ENCODE peak calls at places on chromosomes 13 and 19, in eight cellular contexts. One of them, this sample, is unnamed.

GRCh38 chr13:93797463-93797862 is 570.9 kb downstream of the GPC6 start:
- DNase-seq in amniotic stem cell: no peak
- DNase-seq in IMR-90: peak; percentile 21
- DNase-seq in activated naive CD8-positive, alpha-beta T cell treated with anti-CD3 and anti-CD28 coated beads, Interleukin-2, amount 50 U/mL, for 24 hours: no peak
- DNase-seq in activated effector memory CD4-positive, alpha-beta T cell treated with anti-CD3 and anti-CD28 coated beads, Interleukin-2, amount 50 U/mL, for 16 hours: no peak
- DNase-seq in activated naive CD4-positive, alpha-beta T cell treated with anti-CD3 and anti-CD28 coated beads for 36 hours: no peak
- DNase-seq in heart left ventricle: no peak
- DNase-seq in M059J: no peak
- DNase-seq in this sample: no peak

GRCh38 chr13:29046588-29046987 is 226.4 kb downstream of the MTUS2 start:
- DNase-seq in amniotic stem cell: no peak
- DNase-seq in IMR-90: no peak
- DNase-seq in activated naive CD8-positive, alpha-beta T cell treated with anti-CD3 and anti-CD28 coated beads, Interleukin-2, amount 50 U/mL, for 24 hours: no peak
- DNase-seq in activated effector memory CD4-positive, alpha-beta T cell treated with anti-CD3 and anti-CD28 coated beads, Interleukin-2, amount 50 U/mL, for 16 hours: no peak
- DNase-seq in activated naive CD4-positive, alpha-beta T cell treated with anti-CD3 and anti-CD28 coated beads for 36 hours: no peak
- DNase-seq in heart left ventricle: no peak
- DNase-seq in M059J: no peak
- DNase-seq in this sample: no peak

GRCh38 chr13:110593430-110594130 is 21.8 kb upstream of the NAXD start:
- DNase-seq in amniotic stem cell: no peak
- DNase-seq in IMR-90: peak; percentile 57
- DNase-seq in activated naive CD8-positive, alpha-beta T cell treated with anti-CD3 and anti-CD28 coated beads, Interleukin-2, amount 50 U/mL, for 24 hours: no peak
- DNase-seq in activated effector memory CD4-positive, alpha-beta T cell treated with anti-CD3 and anti-CD28 coated beads, Interleukin-2, amount 50 U/mL, for 16 hours: no peak
- DNase-seq in activated naive CD4-positive, alpha-beta T cell treated with anti-CD3 and anti-CD28 coated beads for 36 hours: peak; percentile 21
- DNase-seq in heart left ventricle: no peak
- DNase-seq in M059J: peak; percentile 62
- DNase-seq in this sample: peak; percentile 20

GRCh38 chr19:45469835-45470146 is 2.0 kb downstream of the FOSB start:
- DNase-seq in amniotic stem cell: no peak
- DNase-seq in IMR-90: no peak
- DNase-seq in activated naive CD8-positive, alpha-beta T cell treated with anti-CD3 and anti-CD28 coated beads, Interleukin-2, amount 50 U/mL, for 24 hours: no peak
- DNase-seq in activated effector memory CD4-positive, alpha-beta T cell treated with anti-CD3 and anti-CD28 coated beads, Interleukin-2, amount 50 U/mL, for 16 hours: no peak
- DNase-seq in activated naive CD4-positive, alpha-beta T cell treated with anti-CD3 and anti-CD28 coated beads for 36 hours: no peak
- DNase-seq in heart left ventricle: no peak
- DNase-seq in M059J: no peak
- DNase-seq in this sample: peak; percentile 78

GRCh38 chr13:28707629-28708427 is 10.9 kb downstream of the SLC46A3 start:
- DNase-seq in amniotic stem cell: peak; percentile 52
- DNase-seq in IMR-90: peak; percentile 92
- DNase-seq in activated naive CD8-positive, alpha-beta T cell treated with anti-CD3 and anti-CD28 coated beads, Interleukin-2, amount 50 U/mL, for 24 hours: no peak
- DNase-seq in activated effector memory CD4-positive, alpha-beta T cell treated with anti-CD3 and anti-CD28 coated beads, Interleukin-2, amount 50 U/mL, for 16 hours: no peak
- DNase-seq in activated naive CD4-positive, alpha-beta T cell treated with anti-CD3 and anti-CD28 coated beads for 36 hours: peak; percentile 9
- DNase-seq in heart left ventricle: no peak
- DNase-seq in M059J: peak; percentile 30
- DNase-seq in this sample: no peak

GRCh38 chr13:100129605-100130004 is 40.7 kb downstream of the PCCA start:
- DNase-seq in amniotic stem cell: no peak
- DNase-seq in IMR-90: no peak
- DNase-seq in activated naive CD8-positive, alpha-beta T cell treated with anti-CD3 and anti-CD28 coated beads, Interleukin-2, amount 50 U/mL, for 24 hours: no peak
- DNase-seq in activated effector memory CD4-positive, alpha-beta T cell treated with anti-CD3 and anti-CD28 coated beads, Interleukin-2, amount 50 U/mL, for 16 hours: no peak
- DNase-seq in activated naive CD4-positive, alpha-beta T cell treated with anti-CD3 and anti-CD28 coated beads for 36 hours: no peak
- DNase-seq in heart left ventricle: no peak
- DNase-seq in M059J: no peak
- DNase-seq in this sample: no peak

GRCh38 chr13:45257638-45258338 is 56.9 kb upstream of the KCTD4 start:
- DNase-seq in amniotic stem cell: no peak
- DNase-seq in IMR-90: peak; percentile 54
- DNase-seq in activated naive CD8-positive, alpha-beta T cell treated with anti-CD3 and anti-CD28 coated beads, Interleukin-2, amount 50 U/mL, for 24 hours: no peak
- DNase-seq in activated effector memory CD4-positive, alpha-beta T cell treated with anti-CD3 and anti-CD28 coated beads, Interleukin-2, amount 50 U/mL, for 16 hours: no peak
- DNase-seq in activated naive CD4-positive, alpha-beta T cell treated with anti-CD3 and anti-CD28 coated beads for 36 hours: no peak
- DNase-seq in heart left ventricle: no peak
- DNase-seq in M059J: peak; percentile 61
- DNase-seq in this sample: no peak

GRCh38 chr13:32881074-32881791 is 135.0 kb upstream of the KL start:
- DNase-seq in amniotic stem cell: no peak
- DNase-seq in IMR-90: peak; percentile 82
- DNase-seq in activated naive CD8-positive, alpha-beta T cell treated with anti-CD3 and anti-CD28 coated beads, Interleukin-2, amount 50 U/mL, for 24 hours: no peak
- DNase-seq in activated effector memory CD4-positive, alpha-beta T cell treated with anti-CD3 and anti-CD28 coated beads, Interleukin-2, amount 50 U/mL, for 16 hours: no peak
- DNase-seq in activated naive CD4-positive, alpha-beta T cell treated with anti-CD3 and anti-CD28 coated beads for 36 hours: no peak
- DNase-seq in heart left ventricle: no peak
- DNase-seq in M059J: peak; percentile 78
- DNase-seq in this sample: no peak

GRCh38 chr19:38362076-38362945 is 12.1 kb upstream of the PSMD8 start:
- DNase-seq in amniotic stem cell: no peak
- DNase-seq in IMR-90: peak; percentile 49
- DNase-seq in activated naive CD8-positive, alpha-beta T cell treated with anti-CD3 and anti-CD28 coated beads, Interleukin-2, amount 50 U/mL, for 24 hours: peak; percentile 83
- DNase-seq in activated effector memory CD4-positive, alpha-beta T cell treated with anti-CD3 and anti-CD28 coated beads, Interleukin-2, amount 50 U/mL, for 16 hours: peak; percentile 90
- DNase-seq in activated naive CD4-positive, alpha-beta T cell treated with anti-CD3 and anti-CD28 coated beads for 36 hours: peak; percentile 82
- DNase-seq in heart left ventricle: peak; percentile 88
- DNase-seq in M059J: peak; percentile 70
- DNase-seq in this sample: no peak

GRCh38 chr13:27296496-27296895 is 25.9 kb downstream of the RASL11A start:
- DNase-seq in amniotic stem cell: no peak
- DNase-seq in IMR-90: no peak
- DNase-seq in activated naive CD8-positive, alpha-beta T cell treated with anti-CD3 and anti-CD28 coated beads, Interleukin-2, amount 50 U/mL, for 24 hours: no peak
- DNase-seq in activated effector memory CD4-positive, alpha-beta T cell treated with anti-CD3 and anti-CD28 coated beads, Interleukin-2, amount 50 U/mL, for 16 hours: no peak
- DNase-seq in activated naive CD4-positive, alpha-beta T cell treated with anti-CD3 and anti-CD28 coated beads for 36 hours: no peak
- DNase-seq in heart left ventricle: no peak
- DNase-seq in M059J: no peak
- DNase-seq in this sample: no peak

GRCh38 chr13:113089693-113090414 is 15.7 kb upstream of the F7 start:
- DNase-seq in amniotic stem cell: no peak
- DNase-seq in IMR-90: no peak
- DNase-seq in activated naive CD8-positive, alpha-beta T cell treated with anti-CD3 and anti-CD28 coated beads, Interleukin-2, amount 50 U/mL, for 24 hours: no peak
- DNase-seq in activated effector memory CD4-positive, alpha-beta T cell treated with anti-CD3 and anti-CD28 coated beads, Interleukin-2, amount 50 U/mL, for 16 hours: no peak
- DNase-seq in activated naive CD4-positive, alpha-beta T cell treated with anti-CD3 and anti-CD28 coated beads for 36 hours: no peak
- DNase-seq in heart left ventricle: peak; percentile 22
- DNase-seq in M059J: no peak
- DNase-seq in this sample: no peak

GRCh38 chr19:5369962-5370367 is 29.4 kb upstream of the PTPRS start:
- DNase-seq in amniotic stem cell: no peak
- DNase-seq in IMR-90: no peak
- DNase-seq in activated naive CD8-positive, alpha-beta T cell treated with anti-CD3 and anti-CD28 coated beads, Interleukin-2, amount 50 U/mL, for 24 hours: peak; percentile 73
- DNase-seq in activated effector memory CD4-positive, alpha-beta T cell treated with anti-CD3 and anti-CD28 coated beads, Interleukin-2, amount 50 U/mL, for 16 hours: peak; percentile 78
- DNase-seq in activated naive CD4-positive, alpha-beta T cell treated with anti-CD3 and anti-CD28 coated beads for 36 hours: peak; percentile 78
- DNase-seq in heart left ventricle: no peak
- DNase-seq in M059J: peak; percentile 33
- DNase-seq in this sample: peak; percentile 60

GRCh38 chr19:41861098-41861768 is 1.2 kb downstream of the RPS19 start:
- DNase-seq in amniotic stem cell: no peak
- DNase-seq in IMR-90: no peak
- DNase-seq in activated naive CD8-positive, alpha-beta T cell treated with anti-CD3 and anti-CD28 coated beads, Interleukin-2, amount 50 U/mL, for 24 hours: no peak
- DNase-seq in activated effector memory CD4-positive, alpha-beta T cell treated with anti-CD3 and anti-CD28 coated beads, Interleukin-2, amount 50 U/mL, for 16 hours: no peak
- DNase-seq in activated naive CD4-positive, alpha-beta T cell treated with anti-CD3 and anti-CD28 coated beads for 36 hours: no peak
- DNase-seq in heart left ventricle: no peak
- DNase-seq in M059J: no peak
- DNase-seq in this sample: no peak

GRCh38 chr19:45954132-45954531 is 19.5 kb downstream of the NOVA2 start:
- DNase-seq in amniotic stem cell: no peak
- DNase-seq in IMR-90: no peak
- DNase-seq in activated naive CD8-positive, alpha-beta T cell treated with anti-CD3 and anti-CD28 coated beads, Interleukin-2, amount 50 U/mL, for 24 hours: no peak
- DNase-seq in activated effector memory CD4-positive, alpha-beta T cell treated with anti-CD3 and anti-CD28 coated beads, Interleukin-2, amount 50 U/mL, for 16 hours: no peak
- DNase-seq in activated naive CD4-positive, alpha-beta T cell treated with anti-CD3 and anti-CD28 coated beads for 36 hours: no peak
- DNase-seq in heart left ventricle: no peak
- DNase-seq in M059J: peak; percentile 27
- DNase-seq in this sample: no peak

GRCh38 chr13:25085125-25085742 is 10.7 kb upstream of the PABPC3 start:
- DNase-seq in amniotic stem cell: peak; percentile 46
- DNase-seq in IMR-90: peak; percentile 26
- DNase-seq in activated naive CD8-positive, alpha-beta T cell treated with anti-CD3 and anti-CD28 coated beads, Interleukin-2, amount 50 U/mL, for 24 hours: peak; percentile 5
- DNase-seq in activated effector memory CD4-positive, alpha-beta T cell treated with anti-CD3 and anti-CD28 coated beads, Interleukin-2, amount 50 U/mL, for 16 hours: no peak
- DNase-seq in activated naive CD4-positive, alpha-beta T cell treated with anti-CD3 and anti-CD28 coated beads for 36 hours: peak; percentile 45
- DNase-seq in heart left ventricle: no peak
- DNase-seq in M059J: peak; percentile 30
- DNase-seq in this sample: peak; percentile 8

GRCh38 chr13:36453518-36453917 is 21.2 kb downstream of the CCNA1 start:
- DNase-seq in amniotic stem cell: no peak
- DNase-seq in IMR-90: peak; percentile 2
- DNase-seq in activated naive CD8-positive, alpha-beta T cell treated with anti-CD3 and anti-CD28 coated beads, Interleukin-2, amount 50 U/mL, for 24 hours: no peak
- DNase-seq in activated effector memory CD4-positive, alpha-beta T cell treated with anti-CD3 and anti-CD28 coated beads, Interleukin-2, amount 50 U/mL, for 16 hours: no peak
- DNase-seq in activated naive CD4-positive, alpha-beta T cell treated with anti-CD3 and anti-CD28 coated beads for 36 hours: no peak
- DNase-seq in heart left ventricle: no peak
- DNase-seq in M059J: peak; percentile 11
- DNase-seq in this sample: no peak

GRCh38 chr19:7795555-7796161 is 32.6 kb downstream of the CLEC4M start:
- DNase-seq in amniotic stem cell: no peak
- DNase-seq in IMR-90: peak; percentile 78
- DNase-seq in activated naive CD8-positive, alpha-beta T cell treated with anti-CD3 and anti-CD28 coated beads, Interleukin-2, amount 50 U/mL, for 24 hours: no peak
- DNase-seq in activated effector memory CD4-positive, alpha-beta T cell treated with anti-CD3 and anti-CD28 coated beads, Interleukin-2, amount 50 U/mL, for 16 hours: no peak
- DNase-seq in activated naive CD4-positive, alpha-beta T cell treated with anti-CD3 and anti-CD28 coated beads for 36 hours: no peak
- DNase-seq in heart left ventricle: no peak
- DNase-seq in M059J: no peak
- DNase-seq in this sample: no peak

GRCh38 chr19:3225677-3226093 is 1.2 kb downstream of the CELF5 start:
- DNase-seq in amniotic stem cell: no peak
- DNase-seq in IMR-90: no peak
- DNase-seq in activated naive CD8-positive, alpha-beta T cell treated with anti-CD3 and anti-CD28 coated beads, Interleukin-2, amount 50 U/mL, for 24 hours: no peak
- DNase-seq in activated effector memory CD4-positive, alpha-beta T cell treated with anti-CD3 and anti-CD28 coated beads, Interleukin-2, amount 50 U/mL, for 16 hours: no peak
- DNase-seq in activated naive CD4-positive, alpha-beta T cell treated with anti-CD3 and anti-CD28 coated beads for 36 hours: no peak
- DNase-seq in heart left ventricle: no peak
- DNase-seq in M059J: no peak
- DNase-seq in this sample: peak; percentile 17

GRCh38 chr19:16303755-16304154 is 20.9 kb upstream of the KLF2 start:
- DNase-seq in amniotic stem cell: no peak
- DNase-seq in IMR-90: no peak
- DNase-seq in activated naive CD8-positive, alpha-beta T cell treated with anti-CD3 and anti-CD28 coated beads, Interleukin-2, amount 50 U/mL, for 24 hours: no peak
- DNase-seq in activated effector memory CD4-positive, alpha-beta T cell treated with anti-CD3 and anti-CD28 coated beads, Interleukin-2, amount 50 U/mL, for 16 hours: no peak
- DNase-seq in activated naive CD4-positive, alpha-beta T cell treated with anti-CD3 and anti-CD28 coated beads for 36 hours: no peak
- DNase-seq in heart left ventricle: no peak
- DNase-seq in M059J: peak; percentile 56
- DNase-seq in this sample: no peak

GRCh38 chr13:89827552-89827951 is 1519.9 kb upstream of the MIR17HG start:
- DNase-seq in amniotic stem cell: no peak
- DNase-seq in IMR-90: no peak
- DNase-seq in activated naive CD8-positive, alpha-beta T cell treated with anti-CD3 and anti-CD28 coated beads, Interleukin-2, amount 50 U/mL, for 24 hours: no peak
- DNase-seq in activated effector memory CD4-positive, alpha-beta T cell treated with anti-CD3 and anti-CD28 coated beads, Interleukin-2, amount 50 U/mL, for 16 hours: no peak
- DNase-seq in activated naive CD4-positive, alpha-beta T cell treated with anti-CD3 and anti-CD28 coated beads for 36 hours: no peak
- DNase-seq in heart left ventricle: no peak
- DNase-seq in M059J: no peak
- DNase-seq in this sample: no peak

GRCh38 chr19:48933382-48933932 is at the start of gene DHDH:
- DNase-seq in amniotic stem cell: peak; percentile 28
- DNase-seq in IMR-90: peak; percentile 42
- DNase-seq in activated naive CD8-positive, alpha-beta T cell treated with anti-CD3 and anti-CD28 coated beads, Interleukin-2, amount 50 U/mL, for 24 hours: peak; percentile 75
- DNase-seq in activated effector memory CD4-positive, alpha-beta T cell treated with anti-CD3 and anti-CD28 coated beads, Interleukin-2, amount 50 U/mL, for 16 hours: peak; percentile 94
- DNase-seq in activated naive CD4-positive, alpha-beta T cell treated with anti-CD3 and anti-CD28 coated beads for 36 hours: peak; percentile 91
- DNase-seq in heart left ventricle: peak; percentile 71
- DNase-seq in M059J: peak; percentile 80
- DNase-seq in this sample: peak; percentile 45